ENCODE peak calls at places on chromosomes 5 and 9, in ten cellular contexts. S, Z, L, P, F, U, Y, O, H and A are unnamed samples.

GRCh38 chr5:10431408-10431807 is 10.3 kb upstream of the ROPN1L start:
- DNase-seq in S (no peak), Z (no peak), L (no peak), P (no peak), F (no peak), U (no peak), Y (no peak), O (no peak), H (no peak), A (no peak)

GRCh38 chr5:108588323-108588722 is 159.4 kb upstream of the FER start:
- DNase-seq in S (no peak), Z (no peak), L (no peak), P (no peak), F (no peak), U (no peak), Y (no peak), O (no peak), H (no peak), A (no peak)

GRCh38 chr5:73121109-73121443 is 701 bp downstream of the TMEM171 start:
- DNase-seq in S (no peak), Z (no peak), L (no peak), P (no peak), F (no peak), U (no peak), Y (no peak), O (no peak), H (no peak), A (no peak)

GRCh38 chr5:10218658-10219057 is 31.0 kb downstream of the ATPSCKMT start:
- DNase-seq in S (no peak), Z (no peak), L (no peak), P (no peak), F (no peak), U (no peak), Y (no peak), O (no peak), H (no peak), A (no peak)

GRCh38 chr5:181212934-181213333 is 7.9 kb upstream of the TRIM7 start:
- DNase-seq in S (no peak), Z (no peak), L (no peak), P (no peak), F (no peak), U (no peak), Y (no peak), O (no peak), H (no peak), A (no peak)

GRCh38 chr5:51657340-51658240 is 274.3 kb downstream of the ISL1 start:
- DNase-seq in S (no peak), Z (no peak), L (no peak), P (no peak), F (no peak), U (no peak), Y (no peak), O (no peak), H (peak), A (no peak)

GRCh38 chr9:93303258-93303771 is 119.4 kb downstream of the WNK2 start:
- DNase-seq in S (no peak), Z (no peak), L (no peak), P (no peak), F (no peak), U (no peak), Y (no peak), O (no peak), H (no peak), A (no peak)

GRCh38 chr9:121156263-121156731 is 45.4 kb downstream of the RAB14 start:
- DNase-seq in S (no peak), Z (peak), L (no peak), P (no peak), F (no peak), U (no peak), Y (no peak), O (peak), H (no peak), A (peak)

GRCh38 chr9:133681658-133682306 is 45.6 kb downstream of the DBH start:
- DNase-seq in S (peak), Z (no peak), L (no peak), P (no peak), F (no peak), U (no peak), Y (no peak), O (no peak), H (no peak), A (no peak)

GRCh38 chr9:127081250-127082185 is 40.9 kb downstream of the ANGPTL2 start:
- DNase-seq in S (no peak), Z (no peak), L (no peak), P (no peak), F (no peak), U (no peak), Y (no peak), O (no peak), H (no peak), A (no peak)

GRCh38 chr9:131391504-131391903 is 2.4 kb upstream of the PRRC2B start:
- DNase-seq in S (no peak), Z (no peak), L (no peak), P (no peak), F (no peak), U (no peak), Y (no peak), O (no peak), H (no peak), A (no peak)